ENCODE peak calls at places on chromosome 22, in seven cellular contexts. M, C, Q, Y, I, V and K are unnamed samples.

GRCh38 chr22:20011123-20011992 is 5.3 kb downstream of the ARVCF start:
- DNase-seq in M (no peak), C (no peak), Q (no peak), Y (no peak), I (no peak), V (no peak), K (no peak)

GRCh38 chr22:23786261-23786710 is 480 bp upstream of the SMARCB1 start:
- DNase-seq in M (no peak), C (no peak), Q (no peak), Y (no peak), I (no peak), V (no peak), K (no peak)

GRCh38 chr22:19654338-19654922 is 59.9 kb upstream of the SEPTIN5 start:
- DNase-seq in M (peak), C (no peak), Q (no peak), Y (no peak), I (no peak), V (no peak), K (no peak)

GRCh38 chr22:11626422-11626773 is 3901.6 kb upstream of the OR11H1 start:
- DNase-seq in M (no peak), C (no peak), Q (no peak), Y (no peak), I (no peak), V (no peak), K (no peak)

GRCh38 chr22:35728639-35729308 is 11.1 kb downstream of the APOL5 start:
- DNase-seq in M (peak), C (no peak), Q (no peak), Y (no peak), I (no peak), V (no peak), K (no peak)

GRCh38 chr22:50607366-50608020 is 6.9 kb downstream of the MAPK8IP2 start:
- DNase-seq in M (no peak), C (no peak), Q (no peak), Y (no peak), I (no peak), V (no peak), K (no peak)

GRCh38 chr22:46025225-46025972 is 48.4 kb upstream of the WNT7B start:
- DNase-seq in M (no peak), C (no peak), Q (no peak), Y (no peak), I (no peak), V (no peak), K (no peak)

GRCh38 chr22:46116491-46116958 is 33.8 kb upstream of the PPARA start:
- DNase-seq in M (peak), C (peak), Q (peak), Y (no peak), I (peak), V (peak), K (peak)

GRCh38 chr22:46997311-46997970 is 235.0 kb downstream of the TBC1D22A start:
- DNase-seq in M (no peak), C (no peak), Q (no peak), Y (no peak), I (no peak), V (no peak), K (no peak)

GRCh38 chr22:37186228-37186996 is 1.6 kb downstream of the C1QTNF6 start:
- DNase-seq in M (peak), C (peak), Q (no peak), Y (no peak), I (peak), V (peak), K (no peak)

GRCh38 chr22:26324150-26324549 is 104.9 kb upstream of the ASPHD2 start:
- DNase-seq in M (no peak), C (no peak), Q (no peak), Y (no peak), I (no peak), V (no peak), K (no peak)

GRCh38 chr22:41833369-41834004 is 582 bp downstream of the SREBF2 start:
- DNase-seq in M (peak), C (peak), Q (no peak), Y (no peak), I (no peak), V (peak), K (peak)

GRCh38 chr22:33902073-33902472 is 18.2 kb downstream of the LARGE1 start:
- DNase-seq in M (no peak), C (no peak), Q (no peak), Y (no peak), I (no peak), V (no peak), K (no peak)

GRCh38 chr22:37427128-37427710 is at the start of gene ELFN2:
- DNase-seq in M (no peak), C (no peak), Q (no peak), Y (no peak), I (no peak), V (no peak), K (peak)

GRCh38 chr22:38107692-38108515 is 2.6 kb downstream of the BAIAP2L2 start:
- DNase-seq in M (no peak), C (no peak), Q (no peak), Y (no peak), I (no peak), V (no peak), K (no peak)

GRCh38 chr22:22394589-22394988 is 114.0 kb downstream of the ZNF280B start:
- DNase-seq in M (peak), C (no peak), Q (no peak), Y (no peak), I (no peak), V (no peak), K (no peak)

GRCh38 chr22:24819941-24820461 is 14.0 kb downstream of the SGSM1 start:
- DNase-seq in M (no peak), C (no peak), Q (no peak), Y (no peak), I (no peak), V (no peak), K (peak)

GRCh38 chr22:27303718-27304117 is 497.8 kb downstream of the MN1 start:
- DNase-seq in M (no peak), C (no peak), Q (no peak), Y (no peak), I (no peak), V (no peak), K (no peak)

GRCh38 chr22:47107431-47107830 is 345.0 kb downstream of the TBC1D22A start:
- DNase-seq in M (no peak), C (no peak), Q (no peak), Y (no peak), I (peak), V (no peak), K (no peak)